ENCODE peak calls at places on chromosomes 2 and 18, in nine cellular contexts. O, N, P, F, H, R, C, T and V are unnamed samples.

GRCh38 chr2:47119001-47119400 is 36.1 kb downstream of the STPG4 start:
- DNase-seq in O (no peak), P (no peak), F (no peak), H (no peak), R (peak), T (peak), N (no peak), C (no peak), V (peak)

GRCh38 chr2:232633413-232634318 is at the start of gene EFHD1:
- DNase-seq in R (peak), F (peak), O (peak), H (peak), P (peak), C (peak), T (no peak), N (peak), V (no peak)

GRCh38 chr2:138415891-138416494 is 85.6 kb upstream of the SPOPL start:
- DNase-seq in P (no peak), F (no peak), O (no peak), T (no peak), H (no peak), C (no peak), R (no peak), N (no peak), V (no peak)

GRCh38 chr18:46705521-46705920 is 48.5 kb upstream of the LOXHD1 start:
- DNase-seq in N (no peak), T (no peak), F (no peak), P (peak), O (no peak), C (peak), R (no peak), H (no peak), V (no peak)

GRCh38 chr18:70450658-70451253 is 161.9 kb downstream of the SOCS6 start:
- DNase-seq in R (no peak), H (no peak), N (no peak), C (peak), O (no peak), F (no peak), P (no peak), T (peak), V (no peak)

GRCh38 chr2:240155080-240156025 is 14.9 kb upstream of the OTOS start:
- DNase-seq in N (no peak), P (no peak), C (no peak), R (peak), T (no peak), O (no peak), H (no peak), F (no peak), V (no peak)

GRCh38 chr18:7369006-7369405 is 138.1 kb downstream of the LRRC30 start:
- DNase-seq in P (no peak), N (no peak), H (no peak), C (peak), T (no peak), O (no peak), F (no peak), R (no peak), V (no peak)

GRCh38 chr2:236541008-236541562 is 28.5 kb upstream of the ACKR3 start:
- DNase-seq in F (no peak), H (no peak), C (no peak), N (no peak), T (no peak), P (no peak), O (no peak), R (no peak), V (peak)

GRCh38 chr18:46656326-46657114 is 500 bp downstream of the LOXHD1 start:
- DNase-seq in H (no peak), T (no peak), F (no peak), C (no peak), O (no peak), N (no peak), P (no peak), R (no peak), V (no peak)